ENCODE peak calls at places on chromosomes 2 and 18, in ten cellular contexts. N, K, I, F, S, Q, H, A, R and B are unnamed samples.

GRCh38 chr2:196171248-196171871 is at the start of gene STK17B:
- DNase-seq in H (peak), R (peak), S (peak), K (peak), I (peak), F (peak), N (peak), A (peak), Q (peak), B (peak)

GRCh38 chr2:183995632-183996031 is 602.7 kb upstream of the ZNF804A start:
- DNase-seq in A (no peak), N (no peak), F (no peak), I (no peak), S (no peak), K (no peak), Q (no peak), R (no peak), H (no peak), B (no peak)

GRCh38 chr2:11749646-11750349 is 3.4 kb downstream of the LPIN1 start:
- DNase-seq in I (peak), K (no peak), Q (no peak), S (no peak), F (no peak), R (peak), H (no peak), N (no peak), A (no peak), B (no peak)

GRCh38 chr2:5609191-5609590 is 83.0 kb upstream of the SOX11 start:
- DNase-seq in Q (no peak), N (no peak), R (no peak), I (no peak), H (no peak), F (no peak), S (no peak), A (no peak), K (no peak), B (no peak)

GRCh38 chr2:27249891-27250651 is 12.8 kb downstream of the SLC30A3 start:
- DNase-seq in Q (no peak), N (peak), F (peak), H (peak), S (peak), K (no peak), I (peak), R (peak), A (peak), B (no peak)

GRCh38 chr2:217279571-217279970 is 419.7 kb upstream of the TNP1 start:
- DNase-seq in H (no peak), K (no peak), N (no peak), I (no peak), A (no peak), Q (no peak), R (peak), S (peak), F (no peak), B (peak)

GRCh38 chr2:37934591-37935513 is 9.8 kb downstream of the RMDN2 start:
- DNase-seq in Q (no peak), F (no peak), I (no peak), S (no peak), R (no peak), N (no peak), H (no peak), A (no peak), K (no peak), B (no peak)

GRCh38 chr2:96649342-96649741 is 6.8 kb downstream of the FER1L5 start:
- DNase-seq in I (no peak), Q (no peak), K (no peak), H (no peak), N (no peak), A (no peak), R (no peak), S (no peak), F (no peak), B (no peak)

GRCh38 chr2:222296911-222297599 is 1.7 kb downstream of the PAX3 start:
- DNase-seq in I (peak), S (no peak), A (no peak), N (no peak), R (no peak), F (no peak), H (no peak), Q (no peak), K (peak), B (no peak)

GRCh38 chr2:121071058-121071504 is 213.9 kb downstream of the TFCP2L1 start:
- DNase-seq in Q (peak), S (peak), F (no peak), K (peak), N (peak), A (peak), H (peak), I (no peak), R (peak), B (no peak)

GRCh38 chr2:201358684-201359083 is 1.5 kb upstream of the FLACC1 start:
- DNase-seq in H (no peak), S (peak), I (no peak), K (no peak), F (no peak), N (no peak), Q (no peak), R (peak), A (no peak), B (peak)

GRCh38 chr2:48400553-48401179 is 129.3 kb upstream of the STON1 start:
- DNase-seq in I (no peak), Q (no peak), K (no peak), A (no peak), R (no peak), S (no peak), H (no peak), F (no peak), N (no peak), B (no peak)

DNA sequence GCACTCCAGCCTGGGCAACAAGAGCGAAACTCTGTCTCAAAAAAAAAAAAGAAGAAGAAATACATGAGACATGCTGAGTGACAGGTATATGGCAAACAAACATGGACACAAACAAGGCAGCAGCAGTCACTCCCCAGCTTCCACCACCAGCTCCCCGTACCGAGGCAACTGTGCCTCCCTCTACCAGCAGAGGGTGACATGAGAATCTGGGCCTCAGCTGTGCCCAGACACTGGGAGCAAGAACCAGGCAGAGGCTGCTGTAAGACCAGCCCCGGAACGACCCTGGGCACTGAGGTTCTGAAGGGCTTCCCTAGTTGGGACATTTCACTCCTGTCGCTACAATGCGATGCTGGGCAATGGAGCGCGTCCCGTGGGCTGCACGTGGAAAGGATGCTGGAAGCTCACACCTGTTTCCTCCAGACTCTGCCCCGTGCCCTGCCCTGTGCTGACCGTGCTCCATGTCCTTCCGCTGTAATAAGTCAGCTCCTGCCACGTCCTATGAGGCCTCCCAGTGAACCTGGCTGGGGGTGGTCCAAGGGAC is 37.1 kb downstream of the BOK start:
- DNase-seq in Q (no peak), K (no peak), I (peak), N (no peak), F (no peak), H (no peak), R (no peak), S (peak), A (no peak), B (no peak)
- TF ChIP-seq CTCF in Q (no peak), K (peak), I (peak), N (no peak), F (no peak), H (no peak), R (peak), S (peak), A (no peak), B (peak)

GRCh38 chr18:22377769-22378168 is 39.9 kb downstream of the CTAGE1 start:
- DNase-seq in R (no peak), N (no peak), Q (no peak), F (no peak), I (no peak), A (no peak), K (no peak), H (no peak), S (no peak), B (no peak)

DNA sequence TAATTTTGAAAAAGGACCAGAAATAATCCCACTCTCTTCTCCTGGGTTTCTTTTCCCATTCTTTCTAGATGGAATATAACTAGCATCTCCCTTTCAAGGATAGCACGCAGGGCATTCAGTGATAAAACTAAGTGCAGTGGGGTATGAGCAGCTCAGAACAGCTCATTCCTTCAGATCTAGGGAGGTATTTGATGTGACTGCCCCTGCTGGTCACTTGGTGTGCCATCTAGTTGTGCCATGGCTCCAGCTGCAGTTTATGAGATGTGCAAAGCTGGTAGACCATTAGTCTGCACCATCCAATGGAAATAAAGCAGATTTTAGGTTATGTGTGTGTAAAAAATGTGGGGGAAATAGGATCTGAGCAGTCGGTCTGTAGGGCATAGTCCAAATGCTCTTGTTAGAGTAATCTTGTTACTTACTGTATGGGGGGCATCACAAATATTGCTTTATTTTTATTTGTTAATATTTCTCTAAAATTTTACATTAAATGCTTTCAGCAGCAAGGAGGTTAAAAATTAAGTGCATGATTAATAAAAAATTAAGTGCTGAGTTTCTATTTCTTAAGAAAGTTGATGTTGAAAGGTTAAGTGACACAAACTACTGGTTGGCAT is 38.9 kb downstream of the CTAGE1 start:
- DNase-seq in I (no peak), F (no peak), S (peak), Q (no peak), A (no peak), H (no peak), N (no peak), R (peak), K (no peak), B (peak)
- TF ChIP-seq CTCF in I (peak), F (no peak), S (no peak), Q (no peak), A (peak), H (peak), N (peak), R (peak), K (peak), B (peak)

GRCh38 chr18:27366151-27366550 is 181.0 kb upstream of the CHST9 start:
- DNase-seq in H (no peak), Q (no peak), S (peak), N (no peak), F (no peak), K (no peak), R (no peak), I (no peak), A (no peak), B (no peak)

GRCh38 chr18:27361477-27361876 is 176.4 kb upstream of the CHST9 start:
- DNase-seq in H (no peak), K (no peak), N (no peak), S (no peak), I (no peak), Q (no peak), R (no peak), A (no peak), F (no peak), B (no peak)

DNA sequence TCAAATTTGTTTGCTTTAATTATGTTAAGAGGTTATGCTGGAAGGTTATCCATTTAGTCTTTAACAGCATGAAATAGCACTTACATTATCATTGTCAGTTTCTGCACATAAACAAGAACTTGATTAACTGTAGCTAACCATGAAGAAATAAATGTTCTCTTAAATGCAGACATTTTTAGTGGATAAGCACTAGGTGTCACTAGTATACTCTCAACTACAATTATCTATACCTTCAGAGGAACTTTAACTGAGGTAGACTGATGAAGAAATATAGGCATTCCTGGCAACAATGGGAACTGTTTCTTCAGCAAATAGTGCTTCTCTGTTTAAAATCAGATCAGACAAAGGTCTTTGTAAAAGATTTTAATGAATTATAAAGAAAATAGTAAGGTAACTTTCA is 178.8 kb upstream of the CHST9 start:
- DNase-seq in K (no peak), F (no peak), S (peak), N (no peak), Q (no peak), A (no peak), R (no peak), H (no peak), I (no peak), B (no peak)
- TF ChIP-seq CTCF in K (peak), F (no peak), S (peak), N (peak), Q (no peak), A (peak), R (no peak), H (no peak), I (no peak), B (no peak)

GRCh38 chr2:125227843-125228392 is 1202.8 kb downstream of the CNTNAP5 start:
- DNase-seq in K (no peak), N (no peak), H (no peak), A (no peak), S (peak), Q (no peak), I (no peak), R (no peak), F (no peak), B (no peak)
- TF ChIP-seq CTCF in K (no peak), N (no peak), H (no peak), A (no peak), S (peak), Q (no peak), I (no peak), R (no peak), F (no peak), B (no peak)

GRCh38 chr18:53687002-53687401 is 537.5 kb downstream of the MBD2 start:
- DNase-seq in F (no peak), A (no peak), N (no peak), K (no peak), Q (no peak), I (no peak), R (no peak), H (no peak), S (no peak), B (no peak)
- TF ChIP-seq CTCF in F (no peak), A (no peak), N (no peak), K (no peak), Q (no peak), I (no peak), R (no peak), H (no peak), S (no peak), B (no peak)